ENCODE peak calls at places on chromosomes 1 and 21, in ten cellular contexts. R is A549, L is left ventricle myocardium inferior, E is pancreas, I is IMR-90, S is GM13976, Z is AG09319, K is heart left ventricle, Y is NB4, A is activated B cell treated with CpG ODN at 0.5 μM for 24 hours. J is an unnamed sample.

GRCh38 chr21:34280389-34280795 is 83.4 kb upstream of the KCNE2 start:
- DNase-seq in R (no peak), L (peak), S (no peak), I (no peak), K (no peak), E (no peak), A (no peak), Z (no peak), Y (no peak), J (no peak)

GRCh38 chr21:31064803-31065202 is 26.5 kb upstream of the KRTAP19-8 start:
- DNase-seq in R (no peak), Z (no peak), Y (no peak), S (no peak), K (no peak), E (no peak), I (no peak), A (no peak), L (no peak), J (no peak)

GRCh38 chr1:168145184-168146159 is 8.7 kb upstream of the GPR161 start:
- DNase-seq in L (peak), E (peak), S (peak), R (peak), Z (peak), K (peak), A (peak), I (peak), Y (peak), J (peak)

GRCh38 chr1:43123031-43123430 is 49.1 kb downstream of the EBNA1BP2 start:
- DNase-seq in E (no peak), L (no peak), Y (no peak), S (no peak), I (no peak), K (no peak), A (no peak), R (no peak), Z (no peak), J (no peak)

GRCh38 chr1:212291505-212292134 is 6.4 kb downstream of the PPP2R5A start:
- DNase-seq in E (no peak), I (peak), S (peak), R (peak), K (no peak), L (no peak), Z (no peak), A (no peak), Y (peak), J (no peak)

GRCh38 chr21:38355992-38356781 is 99.4 kb downstream of the KCNJ15 start:
- DNase-seq in E (peak), I (peak), S (peak), Z (peak), A (peak), L (peak), K (peak), Y (peak), R (peak), J (peak)

GRCh38 chr1:151472852-151473731 is 13.8 kb upstream of the POGZ start:
- DNase-seq in R (peak), S (peak), E (peak), Z (no peak), A (peak), L (peak), Y (peak), I (peak), K (peak), J (no peak)

GRCh38 chr1:239954836-239955235 is 136.8 kb upstream of the FMN2 start:
- DNase-seq in Z (no peak), L (no peak), A (no peak), E (no peak), I (no peak), K (no peak), Y (no peak), S (no peak), R (no peak), J (no peak)

GRCh38 chr1:211378844-211379243 is 52.2 kb downstream of the TRAF5 start:
- DNase-seq in L (no peak), Z (no peak), I (peak), A (no peak), E (no peak), Y (peak), K (no peak), R (no peak), S (no peak), J (no peak)

GRCh38 chr1:1157426-1157913 is 16.2 kb upstream of the TTLL10 start:
- DNase-seq in Y (peak), S (peak), A (peak), I (peak), R (peak), Z (peak), E (peak), L (peak), K (peak), J (peak)

GRCh38 chr21:42299324-42300044 is 15.7 kb downstream of the TFF3 start:
- DNase-seq in S (no peak), I (no peak), E (no peak), L (peak), R (no peak), Z (no peak), K (peak), A (no peak), Y (peak), J (no peak)

GRCh38 chr1:19852036-19852435 is 30.2 kb upstream of the OTUD3 start:
- DNase-seq in A (no peak), I (no peak), Z (no peak), Y (no peak), S (no peak), E (no peak), R (no peak), K (no peak), L (no peak), J (no peak)

GRCh38 chr21:44052071-44052829 is 40.1 kb downstream of the TRAPPC10 start:
- DNase-seq in R (no peak), Z (no peak), K (no peak), L (no peak), S (no peak), I (peak), E (peak), A (no peak), Y (no peak), J (no peak)

GRCh38 chr1:163168053-163168452 is 34.7 kb downstream of the RGS5 start:
- DNase-seq in Y (no peak), K (peak), Z (peak), R (peak), I (peak), E (no peak), S (no peak), A (no peak), L (no peak), J (no peak)

GRCh38 chr1:23593556-23594148 is 34.4 kb upstream of the ID3 start:
- DNase-seq in Y (no peak), S (no peak), I (peak), Z (no peak), L (no peak), K (no peak), A (peak), E (peak), R (peak), J (no peak)

GRCh38 chr1:162617513-162617912 is 14.8 kb upstream of the DDR2 start:
- DNase-seq in K (no peak), Z (no peak), A (no peak), I (no peak), Y (no peak), R (no peak), S (no peak), E (no peak), L (no peak), J (no peak)

GRCh38 chr1:3483801-3484444 is 29.5 kb downstream of the ARHGEF16 start:
- DNase-seq in S (peak), A (peak), Y (peak), K (no peak), L (no peak), I (no peak), R (peak), E (no peak), Z (no peak), J (no peak)

GRCh38 chr1:44016081-44016874 is 15.0 kb downstream of the SLC6A9 start:
- DNase-seq in E (peak), A (no peak), S (no peak), I (no peak), K (no peak), R (no peak), Y (no peak), L (no peak), Z (no peak), J (no peak)

GRCh38 chr1:248372394-248372793 is 3.2 kb upstream of the OR2T6 start:
- DNase-seq in L (no peak), E (no peak), R (no peak), K (no peak), Z (no peak), A (no peak), S (no peak), Y (no peak), I (no peak), J (no peak)

DNA sequence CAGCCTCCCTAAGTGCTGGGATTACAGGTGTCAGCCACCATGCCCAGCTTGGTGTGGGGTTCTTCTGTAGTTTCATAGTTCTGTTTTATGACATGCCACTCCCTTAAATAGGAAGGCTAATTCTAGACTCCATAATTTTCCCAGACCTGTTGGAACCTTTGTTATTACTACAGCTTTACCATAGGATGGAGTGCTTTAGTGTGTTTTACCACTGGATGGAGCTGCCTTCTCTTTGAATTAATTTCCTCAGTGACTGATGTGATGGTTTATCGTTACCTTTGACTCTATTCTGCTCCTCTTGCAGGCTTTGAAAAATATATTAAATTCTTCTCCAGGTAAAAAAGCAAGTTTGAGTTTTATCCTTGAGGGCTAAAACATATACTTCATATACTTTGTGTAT is 84.6 kb upstream of the NEK7 start:
- DNase-seq in Y (no peak), E (no peak), K (no peak), S (no peak), L (no peak), R (no peak), I (no peak), Z (no peak), A (no peak), J (no peak)
- TF ChIP-seq CTCF in Y (no peak), E (no peak), K (no peak), S (no peak), L (peak), R (no peak), I (peak), Z (peak), A (no peak), J (no peak)

GRCh38 chr1:37726191-37726590 is 33.9 kb downstream of the CDCA8 start:
- DNase-seq in L (no peak), A (no peak), K (no peak), Z (no peak), R (no peak), Y (no peak), E (no peak), I (no peak), S (no peak), J (no peak)
- TF ChIP-seq CTCF in L (no peak), A (no peak), K (no peak), Z (no peak), R (no peak), Y (no peak), E (no peak), I (no peak), S (no peak), J (no peak)

GRCh38 chr1:55143686-55144085 is 71.5 kb downstream of the USP24 start:
- DNase-seq in S (no peak), L (no peak), K (no peak), E (no peak), I (no peak), A (no peak), Y (peak), R (peak), Z (no peak), J (no peak)
- TF ChIP-seq CTCF in S (no peak), L (peak), K (no peak), E (no peak), I (no peak), A (no peak), Y (no peak), R (no peak), Z (no peak), J (no peak)

GRCh38 chr1:228734881-228735801 is at the start of gene RHOU:
- DNase-seq in A (no peak), R (peak), K (peak), I (peak), E (peak), Z (no peak), L (peak), Y (peak), S (peak), J (peak)
- TF ChIP-seq CTCF in A (no peak), R (peak), K (peak), I (peak), E (peak), Z (no peak), L (peak), Y (no peak), S (peak), J (peak)

DNA sequence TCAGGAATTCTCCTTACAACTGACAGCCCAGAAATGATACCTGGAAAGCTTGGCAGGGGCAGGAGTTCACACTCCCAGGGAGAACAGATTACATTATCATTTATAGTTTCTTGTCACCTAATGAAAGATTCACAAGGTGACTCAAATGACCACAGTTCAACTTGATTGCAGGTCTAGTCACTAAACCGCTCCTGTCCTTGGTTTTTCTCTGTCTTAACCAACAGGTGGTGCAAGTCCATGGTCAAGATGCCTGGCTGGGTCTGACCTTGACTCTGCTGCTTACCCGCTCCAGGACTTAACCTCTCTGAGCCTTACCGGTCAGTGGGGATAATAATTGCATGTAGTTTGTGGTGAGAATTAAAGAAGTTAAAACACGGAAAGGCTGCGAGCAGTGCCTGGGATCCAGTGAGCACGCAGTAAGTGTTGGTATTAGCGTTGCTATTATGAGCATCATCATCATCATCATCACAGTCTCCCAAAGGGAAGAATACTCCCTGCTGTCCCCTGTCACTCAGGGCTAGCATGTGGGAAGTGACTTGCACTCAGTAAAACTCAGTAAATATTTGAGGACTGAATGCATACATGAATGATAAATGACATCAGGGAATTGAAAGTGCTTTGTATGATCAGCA is 125.4 kb upstream of the CD34 start:
- DNase-seq in L (no peak), R (peak), K (no peak), Z (no peak), Y (peak), A (no peak), I (peak), E (no peak), S (peak), J (no peak)
- TF ChIP-seq CTCF in L (peak), R (peak), K (peak), Z (peak), Y (no peak), A (no peak), I (peak), E (peak), S (peak), J (no peak)

GRCh38 chr21:20572582-20572981 is 425.6 kb upstream of the NCAM2 start:
- DNase-seq in I (no peak), K (no peak), E (no peak), R (no peak), A (no peak), S (no peak), Y (no peak), L (no peak), Z (no peak), J (no peak)

DNA sequence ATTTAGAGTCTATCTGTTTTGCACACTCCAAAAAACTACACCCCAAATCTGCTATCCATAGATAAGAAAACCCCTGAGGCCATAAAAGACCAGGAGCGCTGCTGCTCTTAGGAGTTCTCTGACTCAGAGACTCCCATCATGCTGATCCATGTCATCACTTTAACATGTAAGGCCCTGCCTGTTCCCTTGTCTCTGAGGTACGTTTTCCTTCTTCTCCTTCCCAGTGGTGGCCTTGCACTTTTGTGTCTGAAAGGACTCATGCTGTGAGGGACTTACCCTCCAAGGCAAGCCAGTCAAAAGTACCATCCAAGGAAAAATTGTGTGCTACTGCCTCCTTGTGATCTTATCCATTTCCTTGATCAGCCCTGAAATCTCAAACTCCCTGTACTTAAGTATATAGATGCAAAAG is 427.4 kb upstream of the NCAM2 start:
- DNase-seq in R (no peak), K (no peak), Y (peak), A (no peak), E (no peak), I (no peak), L (no peak), Z (no peak), S (no peak), J (no peak)
- TF ChIP-seq CTCF in R (no peak), K (no peak), Y (no peak), A (no peak), E (no peak), I (no peak), L (no peak), Z (no peak), S (no peak), J (no peak)

J was measured in omental fat pad.